ENCODE peak calls at places on chromosome X, in eight cellular contexts. One of them, this sample, is unnamed.
A peak's percentile ranks its signal among the peaks of the same experiment; 100 is the strongest.

GRCh38 chrX:155888139-155888538 is 7.0 kb downstream of the VAMP7 start:
- DNase-seq in GM23338: peak; percentile 7
- DNase-seq in pancreas: no peak
- DNase-seq in Peyer's patch: no peak
- DNase-seq in thyroid gland: no peak
- DNase-seq in endothelial cell of umbilical vein: peak; percentile 54
- DNase-seq in HCT116: peak; percentile 28
- DNase-seq in tibial artery: no peak
- DNase-seq in this sample: no peak

GRCh38 chrX:45322820-45323219 is 122.1 kb upstream of the DIPK2B start:
- DNase-seq in endothelial cell of umbilical vein: no peak
- DNase-seq in thyroid gland: no peak
- DNase-seq in tibial artery: no peak
- DNase-seq in pancreas: no peak
- DNase-seq in GM23338: peak; percentile 0
- DNase-seq in HCT116: no peak
- DNase-seq in Peyer's patch: no peak
- DNase-seq in this sample: no peak

GRCh38 chrX:116204947-116205346 is 34.4 kb downstream of the AGTR2 start:
- DNase-seq in pancreas: no peak
- DNase-seq in GM23338: peak; percentile 56
- DNase-seq in thyroid gland: no peak
- DNase-seq in Peyer's patch: no peak
- DNase-seq in HCT116: peak; percentile 7
- DNase-seq in endothelial cell of umbilical vein: peak; percentile 1
- DNase-seq in tibial artery: no peak
- DNase-seq in this sample: no peak

GRCh38 chrX:132480581-132481203 is 8.1 kb downstream of the MBNL3 start:
- DNase-seq in GM23338: no peak
- DNase-seq in Peyer's patch: peak; percentile 42
- DNase-seq in endothelial cell of umbilical vein: peak; percentile 80
- DNase-seq in tibial artery: no peak
- DNase-seq in pancreas: no peak
- DNase-seq in thyroid gland: peak; percentile 22
- DNase-seq in HCT116: no peak
- DNase-seq in this sample: peak; percentile 50

GRCh38 chrX:129808163-129808828 is 28.5 kb downstream of the SASH3 start:
- DNase-seq in endothelial cell of umbilical vein: no peak
- DNase-seq in tibial artery: no peak
- DNase-seq in HCT116: no peak
- DNase-seq in thyroid gland: no peak
- DNase-seq in pancreas: no peak
- DNase-seq in Peyer's patch: no peak
- DNase-seq in GM23338: no peak
- DNase-seq in this sample: no peak

GRCh38 chrX:108221481-108221880 is 129.9 kb downstream of the ATG4A start:
- DNase-seq in thyroid gland: no peak
- DNase-seq in GM23338: no peak
- DNase-seq in endothelial cell of umbilical vein: no peak
- DNase-seq in HCT116: no peak
- DNase-seq in pancreas: no peak
- DNase-seq in tibial artery: no peak
- DNase-seq in Peyer's patch: no peak
- DNase-seq in this sample: no peak

GRCh38 chrX:53716328-53717088 is 30.0 kb upstream of the HUWE1 start:
- DNase-seq in endothelial cell of umbilical vein: peak; percentile 1
- DNase-seq in GM23338: no peak
- DNase-seq in thyroid gland: no peak
- DNase-seq in tibial artery: no peak
- DNase-seq in pancreas: no peak
- DNase-seq in HCT116: no peak
- DNase-seq in Peyer's patch: no peak
- DNase-seq in this sample: no peak

GRCh38 chrX:71650333-71650969 is 16.9 kb upstream of the LOC101059915 start:
- DNase-seq in thyroid gland: peak; percentile 10
- DNase-seq in GM23338: no peak
- DNase-seq in HCT116: no peak
- DNase-seq in pancreas: no peak
- DNase-seq in Peyer's patch: no peak
- DNase-seq in endothelial cell of umbilical vein: peak; percentile 6
- DNase-seq in tibial artery: no peak
- DNase-seq in this sample: no peak

GRCh38 chrX:102985182-102985581 is 48.1 kb downstream of the RAB40AL start:
- DNase-seq in pancreas: no peak
- DNase-seq in thyroid gland: no peak
- DNase-seq in Peyer's patch: no peak
- DNase-seq in endothelial cell of umbilical vein: no peak
- DNase-seq in tibial artery: peak; percentile 21
- DNase-seq in HCT116: no peak
- DNase-seq in GM23338: no peak
- DNase-seq in this sample: no peak

GRCh38 chrX:37854148-37854547 is 6.8 kb upstream of the DYNLT3 start:
- DNase-seq in thyroid gland: no peak
- DNase-seq in pancreas: no peak
- DNase-seq in GM23338: no peak
- DNase-seq in tibial artery: no peak
- DNase-seq in Peyer's patch: no peak
- DNase-seq in HCT116: no peak
- DNase-seq in endothelial cell of umbilical vein: no peak
- DNase-seq in this sample: no peak

DNA sequence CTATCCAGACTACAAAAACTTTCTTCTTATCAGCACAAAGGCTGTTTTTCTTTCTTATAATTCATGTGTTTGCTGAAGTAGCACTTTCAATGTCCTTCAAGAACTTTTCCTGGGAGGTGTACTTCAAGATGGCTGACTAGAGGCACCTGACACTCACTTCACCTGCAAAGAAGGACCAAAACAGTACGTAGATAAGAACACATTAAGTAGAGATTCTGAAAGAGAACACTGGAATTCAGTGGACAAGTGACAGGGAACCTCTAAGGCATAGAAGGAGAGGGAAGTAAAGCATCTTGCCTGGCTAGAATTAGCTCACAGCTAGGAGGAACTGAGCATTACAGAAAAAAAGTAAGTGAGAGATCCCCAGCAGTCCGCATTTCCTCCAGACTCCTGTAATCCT is 21.7 kb upstream of the BMP15 start:
- DNase-seq in HCT116: no peak
- DNase-seq in endothelial cell of umbilical vein: no peak
- DNase-seq in tibial artery: no peak
- DNase-seq in GM23338: no peak
- DNase-seq in Peyer's patch: no peak
- DNase-seq in thyroid gland: no peak
- DNase-seq in pancreas: no peak
- DNase-seq in this sample: no peak
- H3K4me1 ChIP-seq in HCT116: no peaks in the 10 kb centered on the region
- H3K4me1 ChIP-seq in endothelial cell of umbilical vein: no peaks in the 10 kb centered on the region
- H3K4me1 ChIP-seq in tibial artery: no peaks in the 10 kb centered on the region
- H3K4me1 ChIP-seq in GM23338: no peaks in the 10 kb centered on the region
- H3K4me1 ChIP-seq in Peyer's patch: no peaks in the 10 kb centered on the region
- H3K4me1 ChIP-seq in thyroid gland: no peaks in the 10 kb centered on the region
- H3K4me1 ChIP-seq in pancreas: no peaks in the 10 kb centered on the region
- H3K4me1 ChIP-seq in this sample: no peaks in the 10 kb centered on the region

DNA sequence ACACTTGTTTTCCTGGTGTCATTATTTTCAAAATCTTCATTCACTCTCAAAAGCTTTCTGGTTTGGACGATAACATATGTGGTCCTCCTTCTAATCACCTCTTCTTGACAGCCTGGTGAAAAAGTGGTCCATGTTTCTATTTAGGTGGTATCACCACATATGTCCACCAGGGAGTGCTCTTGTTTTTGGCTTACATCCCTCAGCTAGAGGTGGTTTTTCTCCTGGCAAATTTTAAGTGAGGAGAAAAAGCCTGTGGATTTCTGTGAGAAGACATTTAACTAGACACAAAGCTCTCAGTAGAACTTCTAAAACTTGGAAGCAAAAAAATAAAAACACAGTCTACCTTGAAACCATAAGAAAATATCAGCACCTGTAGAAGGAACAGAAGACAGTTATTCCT is 58.0 kb upstream of the FRMPD4 start:
- DNase-seq in pancreas: no peak
- DNase-seq in Peyer's patch: no peak
- DNase-seq in endothelial cell of umbilical vein: peak; percentile 42
- DNase-seq in tibial artery: no peak
- DNase-seq in GM23338: peak; percentile 72
- DNase-seq in thyroid gland: no peak
- DNase-seq in HCT116: no peak
- DNase-seq in this sample: no peak
- TF ChIP-seq CTCF in pancreas: peak; percentile 12
- TF ChIP-seq CTCF in Peyer's patch: no peak
- TF ChIP-seq CTCF in endothelial cell of umbilical vein: peak; percentile 31
- TF ChIP-seq CTCF in tibial artery: no peak
- TF ChIP-seq CTCF in GM23338: peak; percentile 70
- TF ChIP-seq CTCF in thyroid gland: no peak
- TF ChIP-seq CTCF in HCT116: peak; percentile 34
- TF ChIP-seq CTCF in this sample: peak; percentile 41

DNA sequence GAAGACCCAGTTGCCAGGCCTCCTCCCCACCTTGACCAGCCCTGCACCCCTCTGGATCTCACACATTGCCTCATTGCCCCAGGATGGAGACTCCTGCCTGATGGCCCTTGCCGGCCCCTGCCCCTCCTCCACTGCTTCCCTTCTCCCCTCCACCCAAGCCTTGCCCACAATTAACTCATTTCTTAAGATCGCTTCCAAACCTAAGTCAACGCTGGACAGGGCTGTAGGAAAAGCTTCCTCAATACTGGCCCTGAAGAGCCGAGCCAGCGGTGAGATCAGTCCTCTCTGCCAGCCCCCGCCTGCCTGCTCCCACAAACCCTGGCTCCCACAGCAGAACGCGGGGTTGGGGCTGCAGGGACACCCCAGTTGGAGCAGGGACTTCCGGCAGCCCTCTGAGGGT is 7.5 kb upstream of the HAUS7 start:
- DNase-seq in Peyer's patch: no peak
- DNase-seq in GM23338: no peak
- DNase-seq in HCT116: no peak
- DNase-seq in tibial artery: no peak
- DNase-seq in endothelial cell of umbilical vein: no peak
- DNase-seq in pancreas: no peak
- DNase-seq in thyroid gland: no peak
- DNase-seq in this sample: no peak
- H3K4me1 ChIP-seq in Peyer's patch: peaks cover 3% of the 10 kb centered on the region
- H3K4me1 ChIP-seq in GM23338: no peaks in the 10 kb centered on the region
- H3K4me1 ChIP-seq in HCT116: no peaks in the 10 kb centered on the region
- H3K4me1 ChIP-seq in tibial artery: no peaks in the 10 kb centered on the region
- H3K4me1 ChIP-seq in endothelial cell of umbilical vein: peaks cover 28% of the 10 kb centered on the region
- H3K4me1 ChIP-seq in pancreas: no peaks in the 10 kb centered on the region
- H3K4me1 ChIP-seq in thyroid gland: no peaks in the 10 kb centered on the region
- H3K4me1 ChIP-seq in this sample: peaks cover 5% of the 10 kb centered on the region

GRCh38 chrX:65924938-65925507 is 114.9 kb downstream of the VSIG4 start:
- DNase-seq in thyroid gland: no peak
- DNase-seq in GM23338: no peak
- DNase-seq in HCT116: no peak
- DNase-seq in tibial artery: no peak
- DNase-seq in endothelial cell of umbilical vein: no peak
- DNase-seq in pancreas: no peak
- DNase-seq in Peyer's patch: no peak
- DNase-seq in this sample: no peak
- TF ChIP-seq CTCF in thyroid gland: no peak
- TF ChIP-seq CTCF in GM23338: no peak
- TF ChIP-seq CTCF in HCT116: no peak
- TF ChIP-seq CTCF in tibial artery: no peak
- TF ChIP-seq CTCF in endothelial cell of umbilical vein: no peak
- TF ChIP-seq CTCF in pancreas: no peak
- TF ChIP-seq CTCF in Peyer's patch: no peak
- TF ChIP-seq CTCF in this sample: no peak

DNA sequence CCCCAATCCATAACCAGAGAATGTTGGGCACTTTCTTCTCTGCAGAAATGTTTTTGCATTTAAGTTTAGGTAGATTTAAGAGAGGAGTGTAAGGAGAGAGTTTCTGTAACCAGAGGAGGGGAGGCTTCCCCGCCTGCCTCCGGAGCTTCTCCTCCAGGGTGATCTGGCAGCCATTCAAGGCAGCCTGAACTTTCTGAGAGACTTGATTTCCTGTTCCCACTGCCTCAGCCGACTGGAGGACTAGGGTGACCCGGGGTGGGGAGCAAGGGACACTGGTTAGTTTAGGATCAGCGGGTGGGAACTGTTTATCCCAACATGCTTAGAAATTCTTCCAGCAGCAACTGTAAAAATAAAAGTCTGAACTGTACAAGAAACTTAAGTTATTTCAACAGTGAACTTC is 15.1 kb downstream of the FAM9C start:
- DNase-seq in Peyer's patch: no peak
- DNase-seq in pancreas: peak; percentile 50
- DNase-seq in endothelial cell of umbilical vein: no peak
- DNase-seq in HCT116: no peak
- DNase-seq in GM23338: no peak
- DNase-seq in thyroid gland: peak; percentile 53
- DNase-seq in tibial artery: peak; percentile 40
- DNase-seq in this sample: no peak
- H3K4me1 ChIP-seq in Peyer's patch: no peaks in the 10 kb centered on the region
- H3K4me1 ChIP-seq in pancreas: peaks cover 18% of the 10 kb centered on the region
- H3K4me1 ChIP-seq in endothelial cell of umbilical vein: peaks cover 20% of the 10 kb centered on the region
- H3K4me1 ChIP-seq in HCT116: peaks cover 18% of the 10 kb centered on the region
- H3K4me1 ChIP-seq in GM23338: peaks cover 25% of the 10 kb centered on the region
- H3K4me1 ChIP-seq in thyroid gland: no peaks in the 10 kb centered on the region
- H3K4me1 ChIP-seq in tibial artery: no peaks in the 10 kb centered on the region
- H3K4me1 ChIP-seq in this sample: peaks cover 15% of the 10 kb centered on the region

GRCh38 chrX:48504261-48504660 is 4.5 kb upstream of the PORCN start:
- DNase-seq in pancreas: no peak
- DNase-seq in GM23338: no peak
- DNase-seq in Peyer's patch: no peak
- DNase-seq in HCT116: no peak
- DNase-seq in thyroid gland: peak; percentile 22
- DNase-seq in endothelial cell of umbilical vein: no peak
- DNase-seq in tibial artery: no peak
- DNase-seq in this sample: no peak
- TF ChIP-seq CTCF in pancreas: no peak
- TF ChIP-seq CTCF in GM23338: no peak
- TF ChIP-seq CTCF in Peyer's patch: no peak
- TF ChIP-seq CTCF in HCT116: no peak
- TF ChIP-seq CTCF in thyroid gland: no peak
- TF ChIP-seq CTCF in endothelial cell of umbilical vein: no peak
- TF ChIP-seq CTCF in tibial artery: no peak
- TF ChIP-seq CTCF in this sample: no peak

GRCh38 chrX:47723689-47724088 is 64.7 kb upstream of the UXT start:
- DNase-seq in thyroid gland: peak; percentile 3
- DNase-seq in HCT116: no peak
- DNase-seq in Peyer's patch: no peak
- DNase-seq in endothelial cell of umbilical vein: no peak
- DNase-seq in GM23338: peak; percentile 37
- DNase-seq in pancreas: no peak
- DNase-seq in tibial artery: no peak
- DNase-seq in this sample: no peak

GRCh38 chrX:47722260-47722659 is 63.3 kb upstream of the UXT start:
- DNase-seq in HCT116: no peak
- DNase-seq in Peyer's patch: no peak
- DNase-seq in GM23338: no peak
- DNase-seq in pancreas: no peak
- DNase-seq in endothelial cell of umbilical vein: no peak
- DNase-seq in tibial artery: no peak
- DNase-seq in thyroid gland: no peak
- DNase-seq in this sample: no peak

GRCh38 chrX:47723083-47723482 is 64.1 kb upstream of the UXT start:
- DNase-seq in Peyer's patch: no peak
- DNase-seq in tibial artery: no peak
- DNase-seq in thyroid gland: no peak
- DNase-seq in HCT116: no peak
- DNase-seq in GM23338: no peak
- DNase-seq in pancreas: no peak
- DNase-seq in endothelial cell of umbilical vein: no peak
- DNase-seq in this sample: no peak
- H3K4me1 ChIP-seq in Peyer's patch: no peaks in the 10 kb centered on the region
- H3K4me1 ChIP-seq in tibial artery: no peaks in the 10 kb centered on the region
- H3K4me1 ChIP-seq in thyroid gland: no peaks in the 10 kb centered on the region
- H3K4me1 ChIP-seq in HCT116: no peaks in the 10 kb centered on the region
- H3K4me1 ChIP-seq in GM23338: no peaks in the 10 kb centered on the region
- H3K4me1 ChIP-seq in pancreas: no peaks in the 10 kb centered on the region
- H3K4me1 ChIP-seq in endothelial cell of umbilical vein: no peaks in the 10 kb centered on the region
- H3K4me1 ChIP-seq in this sample: no peaks in the 10 kb centered on the region